ENCODE peak calls at places on chromosomes 5 and 9, in five cellular contexts. H is NAMALWA, F is hepatic stellate cell, L is left ventricle myocardium inferior, S is HT1080. O is an unnamed sample.

GRCh38 chr5:7927466-7928375 is 58.8 kb downstream of the MTRR start:
- DNase-seq in L (no peak), S (peak), F (peak), H (peak), O (peak)

GRCh38 chr5:177452688-177453638 is 6.3 kb downstream of the PRR7 start:
- DNase-seq in H (no peak), S (no peak), F (no peak), L (no peak), O (no peak)

GRCh38 chr9:115204827-115205506 is 87.0 kb upstream of the TNC start:
- DNase-seq in L (no peak), F (no peak), S (peak), H (no peak), O (no peak)

GRCh38 chr5:136133416-136134383 is 1.1 kb downstream of the SMAD5 start:
- DNase-seq in S (peak), L (peak), H (peak), F (peak), O (no peak)

GRCh38 chr9:123322771-123323481 is 33.1 kb upstream of the CRB2 start:
- DNase-seq in L (no peak), H (peak), F (no peak), S (peak), O (peak)

GRCh38 chr5:20215257-20215656 is 227.3 kb upstream of the CDH18 start:
- DNase-seq in H (no peak), S (no peak), L (no peak), F (no peak), O (no peak)

GRCh38 chr5:33334829-33335228 is 105.9 kb upstream of the TARS1 start:
- DNase-seq in S (no peak), F (no peak), L (no peak), H (no peak), O (no peak)

GRCh38 chr9:98607152-98607551 is 101.6 kb downstream of the GABBR2 start:
- DNase-seq in S (no peak), L (no peak), F (no peak), H (no peak), O (no peak)

GRCh38 chr9:135478858-135479468 is 619 bp upstream of the PPP1R26 start:
- DNase-seq in L (no peak), S (no peak), H (no peak), F (peak), O (no peak)

GRCh38 chr5:79561525-79561893 is 47.6 kb upstream of the HOMER1 start:
- DNase-seq in F (no peak), S (no peak), H (no peak), L (no peak), O (no peak)

GRCh38 chr5:6482735-6483134 is 34.1 kb downstream of the UBE2QL1 start:
- DNase-seq in F (no peak), L (no peak), S (no peak), H (no peak), O (no peak)

GRCh38 chr5:161098516-161098915 is 246.5 kb upstream of the ATP10B start:
- DNase-seq in L (no peak), F (no peak), H (no peak), S (no peak), O (no peak)

GRCh38 chr5:159104058-159104651 is 4.4 kb upstream of the EBF1 start:
- DNase-seq in H (no peak), L (no peak), F (peak), S (peak), O (no peak)

GRCh38 chr5:115616492-115616891 is 9.3 kb downstream of the TMED7 start:
- DNase-seq in F (no peak), S (no peak), L (no peak), H (no peak), O (no peak)

GRCh38 chr9:120916573-120916972 is 10.0 kb downstream of the TRAF1 start:
- DNase-seq in H (no peak), L (peak), F (no peak), S (no peak), O (no peak)

GRCh38 chr9:32550046-32550608 is 2.0 kb upstream of the SMIM27 start:
- DNase-seq in H (peak), L (no peak), F (peak), S (peak), O (no peak)

GRCh38 chr9:132078369-132079356 is 1.0 kb downstream of the MED27 start:
- DNase-seq in F (peak), L (no peak), H (no peak), S (peak), O (no peak)

GRCh38 chr5:179814090-179814489 is 6.6 kb upstream of the SQSTM1 start:
- DNase-seq in F (no peak), H (no peak), L (no peak), S (no peak), O (no peak)

GRCh38 chr5:68757813-68758212 is 336.0 kb upstream of the SLC30A5 start:
- DNase-seq in H (no peak), S (no peak), L (no peak), F (no peak), O (no peak)

GRCh38 chr5:55472642-55473041 is 62.1 kb downstream of the PLPP1 start:
- DNase-seq in F (no peak), H (no peak), L (no peak), S (no peak), O (no peak)

GRCh38 chr5:71893451-71893850 is 174.4 kb downstream of the CARTPT start:
- DNase-seq in H (no peak), S (no peak), L (no peak), F (no peak), O (no peak)

GRCh38 chr5:159310492-159310891 is 19.8 kb downstream of the IL12B start:
- DNase-seq in L (no peak), S (no peak), F (no peak), H (peak), O (no peak)

GRCh38 chr5:56100429-56101176 is 105.8 kb upstream of the IL6ST start:
- DNase-seq in S (no peak), H (no peak), L (no peak), F (no peak), O (no peak)

O was measured in GM12864.